ENCODE peak calls at places on chromosome 22, in eight cellular contexts. One of them, this sample, is unnamed.

GRCh38 chr22:18952022-18952421 is 15.9 kb upstream of the PRODH start:
- DNase-seq in GM23338: no peak
- DNase-seq in HCT116: no peak
- DNase-seq in K562: no peak
- DNase-seq in HL-60: no peak
- DNase-seq in GM12878: no peak
- DNase-seq in HepG2: no peak
- DNase-seq in SK-N-SH: no peak
- DNase-seq in this sample: no peak

GRCh38 chr22:27892064-27892463 is 27.0 kb downstream of the PITPNB start:
- DNase-seq in GM23338: no peak
- DNase-seq in HCT116: no peak
- DNase-seq in K562: no peak
- DNase-seq in HL-60: no peak
- DNase-seq in GM12878: no peak
- DNase-seq in HepG2: no peak
- DNase-seq in SK-N-SH: no peak
- DNase-seq in this sample: no peak

GRCh38 chr22:48477031-48477721 is 1350.5 kb downstream of the BRD1 start:
- DNase-seq in GM23338: no peak
- DNase-seq in HCT116: no peak
- DNase-seq in K562: no peak
- DNase-seq in HL-60: no peak
- DNase-seq in GM12878: no peak
- DNase-seq in HepG2: no peak
- DNase-seq in SK-N-SH: no peak
- DNase-seq in this sample: no peak

GRCh38 chr22:42270512-42271190 is at the start of gene TCF20:
- DNase-seq in GM23338: peak
- DNase-seq in HCT116: peak
- DNase-seq in K562: peak
- DNase-seq in HL-60: peak
- DNase-seq in GM12878: no peak
- DNase-seq in HepG2: peak
- DNase-seq in SK-N-SH: peak
- DNase-seq in this sample: no peak

GRCh38 chr22:19621372-19622060 is 92.8 kb upstream of the SEPTIN5 start:
- DNase-seq in GM23338: peak
- DNase-seq in HCT116: no peak
- DNase-seq in K562: no peak
- DNase-seq in HL-60: no peak
- DNase-seq in GM12878: no peak
- DNase-seq in HepG2: no peak
- DNase-seq in SK-N-SH: no peak
- DNase-seq in this sample: no peak

GRCh38 chr22:50014655-50015401 is 2.3 kb upstream of the IL17REL start:
- DNase-seq in GM23338: peak
- DNase-seq in HCT116: no peak
- DNase-seq in K562: no peak
- DNase-seq in HL-60: no peak
- DNase-seq in GM12878: no peak
- DNase-seq in HepG2: no peak
- DNase-seq in SK-N-SH: peak
- DNase-seq in this sample: no peak

GRCh38 chr22:17797721-17798559 is 23.7 kb upstream of the BID start:
- DNase-seq in GM23338: no peak
- DNase-seq in HCT116: no peak
- DNase-seq in K562: no peak
- DNase-seq in HL-60: peak
- DNase-seq in GM12878: peak
- DNase-seq in HepG2: no peak
- DNase-seq in SK-N-SH: no peak
- DNase-seq in this sample: no peak

GRCh38 chr22:49589811-49590210 is 237.9 kb downstream of the BRD1 start:
- DNase-seq in GM23338: no peak
- DNase-seq in HCT116: no peak
- DNase-seq in K562: no peak
- DNase-seq in HL-60: no peak
- DNase-seq in GM12878: no peak
- DNase-seq in HepG2: no peak
- DNase-seq in SK-N-SH: no peak
- DNase-seq in this sample: no peak

GRCh38 chr22:12601870-12602779 is 2925.9 kb upstream of the OR11H1 start:
- DNase-seq in GM23338: no peak
- DNase-seq in HCT116: no peak
- DNase-seq in K562: peak
- DNase-seq in HL-60: no peak
- DNase-seq in GM12878: no peak
- DNase-seq in HepG2: peak
- DNase-seq in SK-N-SH: peak
- DNase-seq in this sample: no peak

GRCh38 chr22:42918500-42918899 is 61.4 kb upstream of the ARFGAP3 start:
- DNase-seq in GM23338: no peak
- DNase-seq in HCT116: no peak
- DNase-seq in K562: no peak
- DNase-seq in HL-60: no peak
- DNase-seq in GM12878: no peak
- DNase-seq in HepG2: no peak
- DNase-seq in SK-N-SH: no peak
- DNase-seq in this sample: no peak

GRCh38 chr22:49956914-49957825 is 3.4 kb upstream of the PIM3 start:
- DNase-seq in GM23338: no peak
- DNase-seq in HCT116: no peak
- DNase-seq in K562: no peak
- DNase-seq in HL-60: no peak
- DNase-seq in GM12878: no peak
- DNase-seq in HepG2: no peak
- DNase-seq in SK-N-SH: no peak
- DNase-seq in this sample: no peak

GRCh38 chr22:20533095-20533878 is 25.9 kb downstream of the MED15 start:
- DNase-seq in GM23338: no peak
- DNase-seq in HCT116: no peak
- DNase-seq in K562: no peak
- DNase-seq in HL-60: no peak
- DNase-seq in GM12878: no peak
- DNase-seq in HepG2: no peak
- DNase-seq in SK-N-SH: peak
- DNase-seq in this sample: no peak

GRCh38 chr22:19419464-19420178 is 11.9 kb downstream of the HIRA start:
- DNase-seq in GM23338: no peak
- DNase-seq in HCT116: no peak
- DNase-seq in K562: peak
- DNase-seq in HL-60: peak
- DNase-seq in GM12878: peak
- DNase-seq in HepG2: no peak
- DNase-seq in SK-N-SH: no peak
- DNase-seq in this sample: no peak

GRCh38 chr22:36398602-36399472 is 11.1 kb upstream of the MYH9 start:
- DNase-seq in GM23338: no peak
- DNase-seq in HCT116: no peak
- DNase-seq in K562: no peak
- DNase-seq in HL-60: no peak
- DNase-seq in GM12878: no peak
- DNase-seq in HepG2: peak
- DNase-seq in SK-N-SH: no peak
- DNase-seq in this sample: no peak

GRCh38 chr22:36595968-36596367 is 67.0 kb upstream of the EIF3D start:
- DNase-seq in GM23338: no peak
- DNase-seq in HCT116: no peak
- DNase-seq in K562: no peak
- DNase-seq in HL-60: no peak
- DNase-seq in GM12878: no peak
- DNase-seq in HepG2: no peak
- DNase-seq in SK-N-SH: no peak
- DNase-seq in this sample: no peak

GRCh38 chr22:39317084-39317755 is 2.2 kb downstream of the RPL3 start:
- DNase-seq in GM23338: no peak
- DNase-seq in HCT116: no peak
- DNase-seq in K562: no peak
- DNase-seq in HL-60: peak
- DNase-seq in GM12878: no peak
- DNase-seq in HepG2: no peak
- DNase-seq in SK-N-SH: no peak
- DNase-seq in this sample: no peak

GRCh38 chr22:39316440-39317083 is 2.9 kb downstream of the RPL3 start:
- DNase-seq in GM23338: peak
- DNase-seq in HCT116: peak
- DNase-seq in K562: peak
- DNase-seq in HL-60: peak
- DNase-seq in GM12878: peak
- DNase-seq in HepG2: peak
- DNase-seq in SK-N-SH: peak
- DNase-seq in this sample: no peak

GRCh38 chr22:39317756-39318506 is 1.5 kb downstream of the RPL3 start:
- DNase-seq in GM23338: no peak
- DNase-seq in HCT116: no peak
- DNase-seq in K562: no peak
- DNase-seq in HL-60: peak
- DNase-seq in GM12878: no peak
- DNase-seq in HepG2: no peak
- DNase-seq in SK-N-SH: no peak
- DNase-seq in this sample: no peak

GRCh38 chr22:39319284-39320170 is at the start of gene RPL3:
- DNase-seq in GM23338: peak
- DNase-seq in HCT116: peak
- DNase-seq in K562: peak
- DNase-seq in HL-60: peak
- DNase-seq in GM12878: peak
- DNase-seq in HepG2: peak
- DNase-seq in SK-N-SH: peak
- DNase-seq in this sample: peak

GRCh38 chr22:39318507-39319283 is 728 bp downstream of the RPL3 start:
- DNase-seq in GM23338: no peak
- DNase-seq in HCT116: no peak
- DNase-seq in K562: peak
- DNase-seq in HL-60: peak
- DNase-seq in GM12878: no peak
- DNase-seq in HepG2: no peak
- DNase-seq in SK-N-SH: no peak
- DNase-seq in this sample: no peak
- TF ChIP-seq REST in GM23338: no peak
- TF ChIP-seq REST in HCT116: no peak
- TF ChIP-seq REST in K562: no peak
- TF ChIP-seq REST in HL-60: no peak
- TF ChIP-seq REST in GM12878: no peak
- TF ChIP-seq REST in HepG2: no peak
- TF ChIP-seq REST in SK-N-SH: no peak
- TF ChIP-seq REST in this sample: no peak

GRCh38 chr22:38481871-38482332 is 14.0 kb downstream of the KDELR3 start:
- DNase-seq in GM23338: no peak
- DNase-seq in HCT116: no peak
- DNase-seq in K562: no peak
- DNase-seq in HL-60: no peak
- DNase-seq in GM12878: no peak
- DNase-seq in HepG2: no peak
- DNase-seq in SK-N-SH: no peak
- DNase-seq in this sample: no peak
- TF ChIP-seq POLR2AphosphoS5 in GM23338: peak
- TF ChIP-seq POLR2AphosphoS5 in HCT116: peak
- TF ChIP-seq POLR2AphosphoS5 in K562: no peak
- TF ChIP-seq POLR2AphosphoS5 in HL-60: no peak
- TF ChIP-seq POLR2AphosphoS5 in GM12878: no peak
- TF ChIP-seq POLR2AphosphoS5 in HepG2: peak
- TF ChIP-seq POLR2AphosphoS5 in SK-N-SH: peak
- TF ChIP-seq POLR2AphosphoS5 in this sample: peak

GRCh38 chr22:41217553-41218157 is 12.5 kb downstream of the L3MBTL2 start:
- DNase-seq in GM23338: peak
- DNase-seq in HCT116: no peak
- DNase-seq in K562: no peak
- DNase-seq in HL-60: peak
- DNase-seq in GM12878: no peak
- DNase-seq in HepG2: no peak
- DNase-seq in SK-N-SH: no peak
- DNase-seq in this sample: no peak
- TF ChIP-seq REST in GM23338: no peak
- TF ChIP-seq REST in HCT116: no peak
- TF ChIP-seq REST in K562: no peak
- TF ChIP-seq REST in HL-60: no peak
- TF ChIP-seq REST in GM12878: no peak
- TF ChIP-seq REST in HepG2: no peak
- TF ChIP-seq REST in SK-N-SH: no peak
- TF ChIP-seq REST in this sample: no peak

GRCh38 chr22:32760815-32761214 is 40.7 kb upstream of the TIMP3 start:
- DNase-seq in GM23338: no peak
- DNase-seq in HCT116: no peak
- DNase-seq in K562: no peak
- DNase-seq in HL-60: no peak
- DNase-seq in GM12878: no peak
- DNase-seq in HepG2: no peak
- DNase-seq in SK-N-SH: no peak
- DNase-seq in this sample: no peak
- TF ChIP-seq POLR2AphosphoS5 in GM23338: no peak
- TF ChIP-seq POLR2AphosphoS5 in HCT116: no peak
- TF ChIP-seq POLR2AphosphoS5 in K562: no peak
- TF ChIP-seq POLR2AphosphoS5 in HL-60: no peak
- TF ChIP-seq POLR2AphosphoS5 in GM12878: no peak
- TF ChIP-seq POLR2AphosphoS5 in HepG2: no peak
- TF ChIP-seq POLR2AphosphoS5 in SK-N-SH: no peak
- TF ChIP-seq POLR2AphosphoS5 in this sample: no peak

GRCh38 chr22:40010752-40011145 is 16.0 kb downstream of the FAM83F start:
- DNase-seq in GM23338: no peak
- DNase-seq in HCT116: no peak
- DNase-seq in K562: no peak
- DNase-seq in HL-60: no peak
- DNase-seq in GM12878: no peak
- DNase-seq in HepG2: no peak
- DNase-seq in SK-N-SH: no peak
- DNase-seq in this sample: no peak
- TF ChIP-seq REST in GM23338: no peak
- TF ChIP-seq REST in HCT116: no peak
- TF ChIP-seq REST in K562: no peak
- TF ChIP-seq REST in HL-60: no peak
- TF ChIP-seq REST in GM12878: no peak
- TF ChIP-seq REST in HepG2: no peak
- TF ChIP-seq REST in SK-N-SH: no peak
- TF ChIP-seq REST in this sample: no peak

GRCh38 chr22:38923463-38924196 is 33.8 kb upstream of the APOBEC3A start:
- DNase-seq in GM23338: peak
- DNase-seq in HCT116: peak
- DNase-seq in K562: peak
- DNase-seq in HL-60: no peak
- DNase-seq in GM12878: no peak
- DNase-seq in HepG2: peak
- DNase-seq in SK-N-SH: peak
- DNase-seq in this sample: peak
- TF ChIP-seq POLR2AphosphoS5 in GM23338: no peak
- TF ChIP-seq POLR2AphosphoS5 in HCT116: peak
- TF ChIP-seq POLR2AphosphoS5 in K562: no peak
- TF ChIP-seq POLR2AphosphoS5 in HL-60: no peak
- TF ChIP-seq POLR2AphosphoS5 in GM12878: no peak
- TF ChIP-seq POLR2AphosphoS5 in HepG2: peak
- TF ChIP-seq POLR2AphosphoS5 in SK-N-SH: no peak
- TF ChIP-seq POLR2AphosphoS5 in this sample: no peak

GRCh38 chr22:46072981-46073682 is 77.2 kb upstream of the PPARA start:
- DNase-seq in GM23338: no peak
- DNase-seq in HCT116: no peak
- DNase-seq in K562: no peak
- DNase-seq in HL-60: no peak
- DNase-seq in GM12878: no peak
- DNase-seq in HepG2: no peak
- DNase-seq in SK-N-SH: no peak
- DNase-seq in this sample: no peak
- TF ChIP-seq REST in GM23338: no peak
- TF ChIP-seq REST in HCT116: no peak
- TF ChIP-seq REST in K562: no peak
- TF ChIP-seq REST in HL-60: no peak
- TF ChIP-seq REST in GM12878: no peak
- TF ChIP-seq REST in HepG2: no peak
- TF ChIP-seq REST in SK-N-SH: no peak
- TF ChIP-seq REST in this sample: no peak

GRCh38 chr22:31296258-31296657 is 4.0 kb upstream of the PIK3IP1 start:
- DNase-seq in GM23338: no peak
- DNase-seq in HCT116: no peak
- DNase-seq in K562: no peak
- DNase-seq in HL-60: no peak
- DNase-seq in GM12878: no peak
- DNase-seq in HepG2: no peak
- DNase-seq in SK-N-SH: no peak
- DNase-seq in this sample: no peak
- TF ChIP-seq POLR2AphosphoS5 in GM23338: no peak
- TF ChIP-seq POLR2AphosphoS5 in HCT116: no peak
- TF ChIP-seq POLR2AphosphoS5 in K562: no peak
- TF ChIP-seq POLR2AphosphoS5 in HL-60: no peak
- TF ChIP-seq POLR2AphosphoS5 in GM12878: no peak
- TF ChIP-seq POLR2AphosphoS5 in HepG2: no peak
- TF ChIP-seq POLR2AphosphoS5 in SK-N-SH: no peak
- TF ChIP-seq POLR2AphosphoS5 in this sample: no peak

This sample was measured in Panc1.